ENCODE peak calls at places on chromosomes 3 and 15, in nine cellular contexts. W, Z, F, Y, N, K, H, U and V are unnamed samples.
A peak's percentile ranks its signal among the peaks of the same experiment; 100 is the strongest.

GRCh38 chr3:120495809-120496208 is 45.0 kb upstream of the FSTL1 start:
- DNase-seq in Z (no peak), N (no peak), W (no peak), U (no peak), H (no peak), F (no peak), K (no peak), Y (no peak), V (no peak)

GRCh38 chr3:188796122-188796631 is 375.6 kb upstream of the TPRG1 start:
- DNase-seq in U (no peak), N (no peak), K (peak; percentile 16), Y (no peak), W (no peak), F (no peak), H (peak; percentile 86), Z (peak; percentile 94), V (no peak)

GRCh38 chr3:46371802-46372340 is 1.1 kb downstream of the CCR5 start:
- DNase-seq in N (no peak), F (no peak), U (no peak), Z (no peak), H (no peak), K (no peak), Y (no peak), W (no peak), V (no peak)

GRCh38 chr3:107382626-107383025 is 5.4 kb downstream of the CCDC54 start:
- DNase-seq in H (no peak), Z (no peak), F (no peak), W (no peak), Y (no peak), U (no peak), N (no peak), K (no peak), V (no peak)

GRCh38 chr15:100802421-100803157 is 77.0 kb upstream of the ALDH1A3 start:
- DNase-seq in F (no peak), W (no peak), N (no peak), H (no peak), Y (no peak), Z (no peak), K (no peak), U (no peak), V (no peak)

GRCh38 chr3:84836961-84837360 is 121.8 kb upstream of the CADM2 start:
- DNase-seq in Y (no peak), Z (no peak), W (no peak), N (no peak), K (no peak), F (no peak), H (no peak), U (no peak), V (no peak)

GRCh38 chr15:35289029-35289617 is 204.0 kb upstream of the NANOGP8 start:
- DNase-seq in K (no peak), H (peak; percentile 57), Z (peak; percentile 82), N (no peak), W (no peak), Y (no peak), U (no peak), F (no peak), V (no peak)

GRCh38 chr15:41493205-41493901 is at the start of gene ITPKA:
- DNase-seq in Z (peak; percentile 74), Y (peak; percentile 65), F (peak; percentile 85), K (peak; percentile 92), U (peak; percentile 97), H (no peak), N (peak; percentile 81), W (peak; percentile 75), V (peak; percentile 73)

GRCh38 chr3:143139786-143140185 is 20.2 kb downstream of the CHST2 start:
- DNase-seq in K (peak; percentile 12), U (no peak), Y (no peak), N (no peak), Z (peak; percentile 80), F (no peak), W (peak; percentile 24), H (no peak), V (no peak)

DNA sequence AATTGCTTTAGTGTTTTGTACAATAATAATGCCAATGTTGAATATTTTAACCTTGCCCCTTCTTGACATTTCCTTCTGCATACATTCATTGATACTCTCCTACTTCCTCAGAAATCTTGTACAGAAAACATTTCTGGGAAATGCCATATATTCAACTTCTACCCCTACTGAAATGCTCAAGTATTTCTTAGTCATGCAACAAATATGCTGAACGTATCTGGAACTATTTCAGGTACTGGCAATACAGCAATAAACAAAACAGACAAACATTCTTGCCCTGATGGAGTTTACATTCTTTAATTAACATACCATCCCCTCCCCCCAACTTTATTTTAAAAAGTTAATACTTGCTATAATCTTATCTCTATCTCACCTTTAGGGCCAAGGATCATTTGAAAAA is 147.2 kb downstream of the STAG1 start:
- DNase-seq in K (no peak), H (no peak), W (no peak), U (no peak), F (no peak), Z (peak; percentile 35), N (no peak), Y (no peak), V (no peak)
- H3K4me3 ChIP-seq in K (no peak overlapping the region), H (no peak overlapping the region), W (no peak overlapping the region), U (no peak overlapping the region), F (no peak overlapping the region), Z (no peak overlapping the region), N (no peak overlapping the region), Y (no peak overlapping the region), V (no peak overlapping the region)

GRCh38 chr3:124260206-124260915 is 268.4 kb upstream of the ROPN1 start:
- DNase-seq in Y (peak; percentile 71), U (no peak), N (no peak), K (no peak), F (peak; percentile 94), Z (peak; percentile 83), W (peak; percentile 75), H (no peak), V (no peak)
- H3K4me3 ChIP-seq in Y (no peak overlapping the region), U (no peak overlapping the region), N (no peak overlapping the region), K (no peak overlapping the region), F (no peak overlapping the region), Z (no peak overlapping the region), W (no peak overlapping the region), H (no peak overlapping the region), V (no peak overlapping the region)

DNA sequence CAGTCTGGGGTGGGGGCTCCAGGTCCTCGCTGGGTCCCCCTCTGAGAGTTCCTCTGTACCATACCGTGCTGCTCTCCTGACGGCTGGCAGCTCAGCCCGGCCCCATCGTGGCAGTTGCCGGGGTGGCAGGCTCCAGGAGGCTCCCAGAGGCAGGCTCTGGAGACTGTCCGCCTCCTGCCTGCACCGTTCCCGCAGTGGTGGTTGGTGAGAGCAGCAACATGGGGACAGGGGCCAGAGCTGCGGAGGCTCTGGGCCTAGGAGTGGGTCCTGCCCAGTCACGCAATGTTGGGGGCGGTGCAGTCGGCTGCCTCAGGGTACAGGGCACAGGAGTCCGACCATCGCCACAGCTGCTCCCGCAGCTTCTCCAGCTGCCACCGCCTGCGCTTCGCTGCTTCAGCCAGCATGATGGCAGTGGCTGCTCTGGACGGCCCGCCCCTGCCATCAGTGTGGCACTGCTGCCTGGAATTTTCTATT is 492.7 kb downstream of the AGBL1 start:
- DNase-seq in K (no peak), Z (no peak), N (no peak), W (no peak), F (no peak), H (no peak), Y (no peak), U (no peak), V (no peak)
- H3K4me3 ChIP-seq in K (no peak overlapping the region), Z (no peak overlapping the region), N (no peak overlapping the region), W (no peak overlapping the region), F (no peak overlapping the region), H (no peak overlapping the region), Y (no peak overlapping the region), U (no peak overlapping the region), V (no peak overlapping the region)

DNA sequence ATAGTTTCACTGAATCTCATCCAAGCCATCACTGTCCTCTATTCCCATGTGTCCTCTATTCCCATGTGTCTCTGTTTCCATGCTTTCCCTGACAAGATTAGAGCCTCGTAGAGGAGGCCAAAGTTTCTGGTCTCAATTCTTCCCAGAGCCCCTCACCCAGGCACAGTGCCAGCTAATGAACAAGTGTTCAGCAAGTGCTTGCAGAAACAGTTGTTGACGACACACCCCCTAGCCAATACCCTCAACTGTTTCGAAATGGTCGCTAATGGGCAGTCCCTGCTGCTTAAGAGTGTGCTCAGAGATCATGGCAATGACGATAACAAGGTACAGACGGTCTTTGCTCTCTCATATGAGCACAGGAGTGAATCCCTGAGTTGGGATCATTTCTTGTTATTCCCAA is 73.4 kb downstream of the FAM174B start:
- DNase-seq in U (no peak), H (no peak), N (no peak), W (no peak), K (no peak), F (no peak), Z (no peak), Y (no peak), V (no peak)
- H3K4me3 ChIP-seq in U (no peak overlapping the region), H (no peak overlapping the region), N (no peak overlapping the region), W (no peak overlapping the region), K (no peak overlapping the region), F (no peak overlapping the region), Z (no peak overlapping the region), Y (no peak overlapping the region), V (no peak overlapping the region)

DNA sequence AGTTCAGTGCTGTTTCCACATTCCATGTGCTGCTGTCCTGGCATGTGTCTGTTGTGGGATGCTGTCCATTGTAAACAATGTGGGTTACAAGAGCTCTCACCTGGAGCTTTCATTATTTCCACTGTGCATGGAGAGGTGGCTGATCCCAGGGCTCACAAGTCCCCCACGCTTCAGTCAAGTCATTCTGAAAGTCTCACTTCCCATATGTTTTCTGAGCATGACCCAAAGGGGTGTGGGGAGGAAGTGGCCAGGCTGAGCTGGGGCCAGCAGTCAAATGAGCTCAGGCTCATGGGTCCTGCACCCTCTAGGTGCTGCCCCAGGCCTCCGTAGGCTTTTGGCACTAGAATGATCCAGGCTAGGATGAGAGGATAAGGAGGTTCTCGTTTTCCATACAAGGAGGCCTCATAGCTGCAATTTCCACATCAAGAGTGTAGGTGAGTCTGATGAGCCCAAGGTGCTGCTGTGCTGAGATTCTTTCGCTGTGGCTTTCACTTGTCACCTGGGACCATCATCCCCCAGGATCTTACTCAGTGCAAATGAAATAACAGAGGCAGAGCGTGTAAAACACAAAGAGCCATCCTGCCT is 22.0 kb downstream of the STARD5 start:
- DNase-seq in H (no peak), Z (no peak), U (peak; percentile 15), K (peak; percentile 64), F (peak; percentile 68), W (no peak), N (no peak), Y (no peak), V (no peak)
- H3K4me3 ChIP-seq in H (no peak overlapping the region), Z (no peak overlapping the region), U (peak overlapping the region; percentile 64), K (no peak overlapping the region), F (no peak overlapping the region), W (no peak overlapping the region), N (no peak overlapping the region), Y (no peak overlapping the region), V (peak overlapping the region; percentile 85)

GRCh38 chr3:76842232-76842631 is 197.7 kb upstream of the ROBO2 start:
- DNase-seq in N (no peak), K (no peak), H (no peak), Z (no peak), Y (no peak), U (no peak), F (no peak), W (no peak), V (no peak)
- H3K4me3 ChIP-seq in N (no peak overlapping the region), K (no peak overlapping the region), H (no peak overlapping the region), Z (no peak overlapping the region), Y (no peak overlapping the region), U (no peak overlapping the region), F (no peak overlapping the region), W (no peak overlapping the region), V (no peak overlapping the region)

GRCh38 chr15:92654662-92655061 is 913 bp downstream of the FAM174B start:
- DNase-seq in U (no peak), N (no peak), K (no peak), Z (no peak), H (no peak), W (no peak), F (no peak), Y (no peak), V (no peak)
- H3K4me3 ChIP-seq in U (no peak overlapping the region), N (no peak overlapping the region), K (peak overlapping the region; percentile 63), Z (peak overlapping the region; percentile 44), H (peak overlapping the region; percentile 35), W (peak overlapping the region; percentile 73), F (peak overlapping the region; percentile 75), Y (no peak overlapping the region), V (no peak overlapping the region)